ENCODE peak calls at places on chromosomes 7 and 10, in four cellular contexts. Y, B, X and R are unnamed samples.

GRCh38 chr7:108808556-108808955 is 238.9 kb downstream of the DNAJB9 start:
- DNase-seq in Y (no peak), B (no peak), X (no peak), R (no peak)

GRCh38 chr7:147492621-147493020 is 1097.9 kb upstream of the C7orf33 start:
- DNase-seq in Y (no peak), B (no peak), X (no peak), R (no peak)

GRCh38 chr10:115093286-115093775 is at the start of gene ATRNL1:
- DNase-seq in Y (peak), B (no peak), X (peak), R (no peak)

GRCh38 chr7:88789480-88790064 is 6.0 kb downstream of the TEX47 start:
- DNase-seq in Y (peak), B (no peak), X (no peak), R (no peak)

GRCh38 chr7:36691983-36692382 is 32.3 kb downstream of the AOAH start:
- DNase-seq in Y (no peak), B (no peak), X (no peak), R (no peak)

GRCh38 chr10:16751244-16751643 is 66.0 kb downstream of the RSU1 start:
- DNase-seq in Y (no peak), B (no peak), X (no peak), R (no peak)

GRCh38 chr7:103640031-103640779 is 194.2 kb upstream of the SLC26A5 start:
- DNase-seq in Y (no peak), B (no peak), X (no peak), R (no peak)

GRCh38 chr10:94677691-94678090 is 5.8 kb upstream of the CYP2C18 start:
- DNase-seq in Y (peak), B (peak), X (no peak), R (no peak)

GRCh38 chr10:30435068-30435422 is 1.1 kb downstream of the MAP3K8 start:
- DNase-seq in Y (peak), B (peak), X (no peak), R (peak)

GRCh38 chr10:126104767-126105166 is 208.4 kb downstream of the FANK1 start:
- DNase-seq in Y (no peak), B (no peak), X (no peak), R (no peak)

GRCh38 chr10:71078454-71079145 is 133.8 kb upstream of the UNC5B start:
- DNase-seq in Y (no peak), B (peak), X (no peak), R (no peak)

GRCh38 chr7:150325110-150325611 is 1.8 kb upstream of the ACTR3C start:
- DNase-seq in Y (no peak), B (no peak), X (no peak), R (no peak)

GRCh38 chr7:36129048-36129534 is 24.0 kb upstream of the EEPD1 start:
- DNase-seq in Y (no peak), B (peak), X (no peak), R (no peak)

GRCh38 chr10:121416071-121416470 is 182.2 kb downstream of the FGFR2 start:
- DNase-seq in Y (no peak), B (no peak), X (no peak), R (no peak)

GRCh38 chr7:143205560-143206293 is 16.1 kb upstream of the TAS2R40 start:
- DNase-seq in Y (no peak), B (no peak), X (no peak), R (peak)

GRCh38 chr7:33923440-33924229 is 18.3 kb downstream of the BMPER start:
- DNase-seq in Y (no peak), B (no peak), X (no peak), R (no peak)

GRCh38 chr7:142477079-142477651 is 219.3 kb upstream of the PRSS58 start:
- DNase-seq in Y (no peak), B (no peak), X (no peak), R (no peak)

GRCh38 chr7:122803323-122803722 is 82.9 kb downstream of the CADPS2 start:
- DNase-seq in Y (peak), B (no peak), X (no peak), R (no peak)

GRCh38 chr7:100791881-100792666 is 35.2 kb downstream of the EPHB4 start:
- DNase-seq in Y (no peak), B (no peak), X (no peak), R (no peak)

GRCh38 chr7:95191793-95192192 is 132.5 kb downstream of the PON1 start:
- DNase-seq in Y (no peak), B (no peak), X (no peak), R (no peak)

GRCh38 chr10:84563355-84563754 is 235.0 kb downstream of the CCSER2 start:
- DNase-seq in Y (no peak), B (no peak), X (no peak), R (no peak)

GRCh38 chr10:72704117-72704516 is 12.2 kb downstream of the MCU start:
- DNase-seq in Y (no peak), B (no peak), X (no peak), R (no peak)

GRCh38 chr10:3955493-3955892 is 170.5 kb upstream of the KLF6 start:
- DNase-seq in Y (peak), B (no peak), X (no peak), R (no peak)

GRCh38 chr10:83541096-83541495 is 598.2 kb upstream of the GHITM start:
- DNase-seq in Y (no peak), B (no peak), X (no peak), R (no peak)

GRCh38 chr10:50416181-50416824 is 165.0 kb upstream of the ASAH2 start:
- DNase-seq in Y (no peak), B (no peak), X (no peak), R (no peak)

GRCh38 chr10:82194419-82194818 is 319.4 kb downstream of the NRG3 start:
- DNase-seq in Y (no peak), B (no peak), X (no peak), R (no peak)

DNA sequence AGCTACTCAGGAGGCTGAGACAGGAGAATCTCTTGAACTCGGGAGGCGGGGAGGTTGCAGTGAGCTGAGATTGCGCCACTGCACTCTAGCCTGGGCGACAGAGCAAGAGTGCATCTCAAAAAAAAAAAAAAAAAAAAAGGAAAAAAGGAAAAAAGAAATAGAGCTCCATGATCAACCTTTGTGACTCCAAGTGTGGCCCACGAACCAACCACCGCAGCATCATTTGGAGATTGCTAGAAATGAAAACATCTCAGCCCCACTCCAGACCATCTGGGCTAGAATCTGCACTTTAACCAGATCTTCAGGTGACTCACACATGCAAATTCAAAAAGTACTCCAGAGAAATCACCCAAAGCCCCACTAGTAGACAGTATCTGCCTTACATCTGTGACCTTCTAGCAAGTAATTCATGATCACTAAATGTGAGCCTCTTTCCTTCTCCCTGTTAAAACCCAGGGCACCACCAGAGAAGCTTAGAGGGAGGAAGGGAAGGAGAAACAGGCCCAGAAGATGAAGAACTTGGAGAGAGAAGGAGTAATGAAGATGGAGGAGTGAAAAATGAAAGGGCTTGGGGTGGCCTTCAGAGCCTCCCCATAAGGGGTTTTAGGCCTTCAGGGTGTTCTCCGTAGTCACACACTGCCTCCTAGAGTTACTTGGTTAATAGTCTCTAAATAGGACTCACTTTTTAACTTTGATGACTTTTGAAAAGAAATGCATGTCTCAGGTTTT is 94.1 kb downstream of the SLC37A3 start:
- DNase-seq in Y (no peak), B (no peak), X (no peak), R (no peak)
- TF ChIP-seq CTCF in Y (peak), B (peak), X (peak), R (peak)

GRCh38 chr7:127485482-127485881 is 93.0 kb upstream of the ZNF800 start:
- DNase-seq in Y (no peak), B (no peak), X (no peak), R (no peak)
- TF ChIP-seq CTCF in Y (no peak), B (no peak), X (no peak), R (no peak)

DNA sequence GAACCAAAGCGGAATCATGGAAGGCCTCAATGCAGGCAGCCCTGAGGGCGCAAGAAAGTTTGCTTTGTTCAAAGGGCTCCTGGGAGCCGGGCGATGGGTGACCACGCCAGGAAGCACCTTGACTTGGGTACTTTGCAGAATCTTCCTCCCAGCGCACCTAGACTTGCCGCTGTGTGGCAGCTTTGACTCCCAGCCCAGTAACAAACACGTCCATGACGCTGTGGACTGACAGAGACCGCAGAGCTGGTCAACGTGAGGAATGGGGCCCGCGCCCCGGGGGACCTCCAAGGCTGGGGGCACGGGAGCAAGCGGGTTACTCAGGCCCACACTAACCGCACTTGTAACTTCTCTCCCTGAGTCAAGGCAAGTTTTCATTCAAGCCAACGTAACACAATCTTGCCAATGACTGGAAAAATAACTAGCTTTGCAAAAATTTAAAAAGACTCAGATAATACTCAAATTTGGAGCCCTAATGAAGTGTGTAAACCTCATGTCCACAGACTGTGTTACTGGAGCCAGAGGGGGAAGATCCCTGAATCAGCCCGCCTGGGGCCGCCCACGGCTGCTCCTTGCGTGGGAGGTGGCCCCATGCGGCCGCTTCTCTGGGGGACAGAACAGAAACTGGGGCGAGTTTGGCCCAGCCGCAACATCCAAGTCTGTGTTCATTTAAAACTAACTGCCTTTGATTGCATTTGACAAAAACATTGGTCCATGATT is 130.8 kb downstream of the DNAJB6 start:
- DNase-seq in Y (no peak), B (peak), X (no peak), R (no peak)
- TF ChIP-seq CTCF in Y (no peak), B (no peak), X (no peak), R (no peak)

GRCh38 chr10:11114251-11114650 is 96.6 kb downstream of the CELF2 start:
- DNase-seq in Y (no peak), B (no peak), X (no peak), R (no peak)

GRCh38 chr10:11110499-11110898 is 92.8 kb downstream of the CELF2 start:
- DNase-seq in Y (peak), B (no peak), X (no peak), R (no peak)

GRCh38 chr10:11115337-11115736 is 97.7 kb downstream of the CELF2 start:
- DNase-seq in Y (no peak), B (no peak), X (no peak), R (no peak)

GRCh38 chr10:11112718-11113117 is 95.0 kb downstream of the CELF2 start:
- DNase-seq in Y (no peak), B (no peak), X (no peak), R (no peak)

DNA sequence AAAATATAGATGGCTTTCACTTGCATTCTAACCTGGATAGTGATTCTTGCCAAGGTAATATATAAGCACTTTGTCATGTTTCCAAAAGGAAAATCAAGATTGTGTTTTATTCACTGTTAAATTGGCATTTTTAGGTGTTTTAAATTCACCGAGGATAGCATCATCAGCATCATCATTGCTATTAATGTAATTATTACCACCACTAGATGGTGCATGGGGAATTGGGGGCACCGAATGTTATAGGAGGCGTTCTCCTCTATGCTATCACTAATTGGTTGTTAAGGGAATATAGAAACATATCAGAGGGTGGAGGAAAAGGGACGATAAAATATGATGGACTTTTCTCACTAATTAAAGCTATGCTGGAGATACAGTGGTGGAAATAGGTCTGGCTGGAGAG is 95.5 kb downstream of the CELF2 start:
- DNase-seq in Y (no peak), B (no peak), X (no peak), R (no peak)
- TF ChIP-seq CTCF in Y (peak), B (no peak), X (peak), R (no peak)

DNA sequence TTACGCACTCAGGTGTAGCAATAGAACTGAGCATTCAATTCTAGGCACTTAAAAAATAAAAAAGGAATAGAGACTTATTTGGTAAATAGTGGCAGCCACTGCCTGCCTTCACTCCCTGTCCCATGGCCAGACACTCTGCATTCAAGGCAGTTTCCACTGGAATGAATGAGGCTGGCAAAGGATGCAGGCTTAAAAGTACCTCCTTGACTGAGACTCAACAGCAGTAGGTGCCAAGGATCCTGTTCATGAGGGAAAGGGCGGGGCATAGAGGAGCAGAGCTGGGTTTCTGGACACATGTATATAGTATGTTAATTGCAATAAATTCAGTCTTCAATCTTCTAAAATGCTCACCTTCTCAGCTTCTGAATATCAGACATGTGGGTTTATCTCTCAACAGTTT is 242.6 kb downstream of the PHF14 start:
- DNase-seq in Y (no peak), B (no peak), X (no peak), R (no peak)
- TF ChIP-seq CTCF in Y (no peak), B (no peak), X (no peak), R (no peak)

GRCh38 chr7:2063562-2064360 is 169.0 kb downstream of the MAD1L1 start:
- DNase-seq in Y (no peak), B (peak), X (peak), R (no peak)

GRCh38 chr7:2065516-2065915 is 167.2 kb downstream of the MAD1L1 start:
- DNase-seq in Y (no peak), B (no peak), X (no peak), R (no peak)

GRCh38 chr7:2059964-2060700 is 172.6 kb downstream of the MAD1L1 start:
- DNase-seq in Y (no peak), B (no peak), X (no peak), R (no peak)

GRCh38 chr7:2060701-2061100 is 172.0 kb downstream of the MAD1L1 start:
- DNase-seq in Y (no peak), B (no peak), X (no peak), R (no peak)

GRCh38 chr7:2062648-2063047 is 170.1 kb downstream of the MAD1L1 start:
- DNase-seq in Y (no peak), B (no peak), X (no peak), R (no peak)
- TF ChIP-seq CTCF in Y (no peak), B (no peak), X (no peak), R (no peak)

GRCh38 chr7:121605297-121605640 is 209.2 kb upstream of the FAM3C start:
- DNase-seq in Y (no peak), B (no peak), X (no peak), R (no peak)
- TF ChIP-seq CTCF in Y (peak), B (peak), X (peak), R (no peak)

GRCh38 chr7:51316666-51317581 is at the start of gene COBL:
- DNase-seq in Y (peak), B (peak), X (peak), R (no peak)

GRCh38 chr7:51315393-51316261 is 982 bp downstream of the COBL start:
- DNase-seq in Y (peak), B (peak), X (peak), R (no peak)

GRCh38 chr7:51314726-51315125 is 1.9 kb downstream of the COBL start:
- DNase-seq in Y (no peak), B (peak), X (no peak), R (no peak)

GRCh38 chr7:51317582-51317910 is 937 bp upstream of the COBL start:
- DNase-seq in Y (peak), B (no peak), X (no peak), R (no peak)

GRCh38 chr7:51316262-51316665 is 345 bp downstream of the COBL start:
- DNase-seq in Y (no peak), B (peak), X (no peak), R (no peak)
- TF ChIP-seq CTCF in Y (peak), B (no peak), X (no peak), R (no peak)